ENCODE peak calls at places on chromosomes 11 and 22, in eight cellular contexts. L, V, C, Q, F, O, G and Z are unnamed samples.

GRCh38 chr22:38935023-38935422 is 22.4 kb upstream of the APOBEC3A start:
- DNase-seq in L (no peak), V (peak; percentile 98), C (peak; percentile 89), Q (no peak), F (peak; percentile 96), O (no peak), G (peak; percentile 92), Z (peak; percentile 100)

GRCh38 chr11:127567237-127567932 is 566.8 kb upstream of the KIRREL3 start:
- DNase-seq in L (no peak), V (no peak), C (no peak), Q (no peak), F (no peak), O (no peak), G (no peak), Z (no peak)

GRCh38 chr22:28855355-28856094 is 27.8 kb upstream of the ZNRF3 start:
- DNase-seq in L (peak; percentile 37), V (peak; percentile 66), C (no peak), Q (peak; percentile 78), F (no peak), O (peak; percentile 82), G (peak; percentile 75), Z (peak; percentile 77)

GRCh38 chr22:40529817-40530216 is 106.7 kb downstream of the MRTFA start:
- DNase-seq in L (no peak), V (no peak), C (no peak), Q (peak; percentile 47), F (no peak), O (no peak), G (no peak), Z (no peak)

GRCh38 chr11:1000357-1000982 is 36.0 kb downstream of the MUC6 start:
- DNase-seq in L (no peak), V (no peak), C (no peak), Q (no peak), F (no peak), O (no peak), G (no peak), Z (no peak)

GRCh38 chr11:96234866-96235441 is 108.0 kb downstream of the MAML2 start:
- DNase-seq in L (no peak), V (no peak), C (no peak), Q (no peak), F (no peak), O (no peak), G (no peak), Z (no peak)

GRCh38 chr11:118911113-118911879 is 14.4 kb downstream of the BCL9L start:
- DNase-seq in L (peak; percentile 57), V (peak; percentile 48), C (no peak), Q (peak; percentile 52), F (no peak), O (no peak), G (no peak), Z (peak; percentile 82)

GRCh38 chr11:114132944-114133394 is 73.5 kb downstream of the ZBTB16 start:
- DNase-seq in L (peak; percentile 18), V (peak; percentile 37), C (no peak), Q (no peak), F (no peak), O (peak; percentile 61), G (peak; percentile 42), Z (no peak)

GRCh38 chr11:40186401-40187091 is 1272.9 kb downstream of the LRRC4C start:
- DNase-seq in L (no peak), V (no peak), C (no peak), Q (no peak), F (no peak), O (no peak), G (no peak), Z (no peak)

GRCh38 chr11:85541683-85542082 is 85.5 kb downstream of the DLG2 start:
- DNase-seq in L (no peak), V (no peak), C (no peak), Q (no peak), F (no peak), O (no peak), G (no peak), Z (no peak)

GRCh38 chr11:77512092-77512491 is 38.2 kb upstream of the PAK1 start:
- DNase-seq in L (no peak), V (no peak), C (no peak), Q (no peak), F (no peak), O (no peak), G (no peak), Z (no peak)

GRCh38 chr11:70760416-70761020 is 362.2 kb downstream of the CTTN start:
- DNase-seq in L (no peak), V (no peak), C (no peak), Q (no peak), F (peak; percentile 45), O (no peak), G (no peak), Z (no peak)

GRCh38 chr22:49971232-49972162 is 10.9 kb downstream of the PIM3 start:
- DNase-seq in L (peak; percentile 86), V (peak; percentile 84), C (peak; percentile 88), Q (no peak), F (peak; percentile 97), O (peak; percentile 72), G (peak; percentile 51), Z (peak; percentile 92)

GRCh38 chr11:134382257-134382656 is 29.8 kb downstream of the B3GAT1 start:
- DNase-seq in L (no peak), V (no peak), C (no peak), Q (no peak), F (no peak), O (no peak), G (no peak), Z (no peak)

GRCh38 chr11:134384406-134384805 is 27.6 kb downstream of the B3GAT1 start:
- DNase-seq in L (no peak), V (no peak), C (no peak), Q (no peak), F (no peak), O (no peak), G (no peak), Z (no peak)

GRCh38 chr11:134385171-134385570 is 26.9 kb downstream of the B3GAT1 start:
- DNase-seq in L (no peak), V (no peak), C (no peak), Q (no peak), F (no peak), O (no peak), G (no peak), Z (no peak)

GRCh38 chr11:134382830-134383229 is 29.2 kb downstream of the B3GAT1 start:
- DNase-seq in L (no peak), V (no peak), C (no peak), Q (no peak), F (no peak), O (no peak), G (no peak), Z (no peak)

DNA sequence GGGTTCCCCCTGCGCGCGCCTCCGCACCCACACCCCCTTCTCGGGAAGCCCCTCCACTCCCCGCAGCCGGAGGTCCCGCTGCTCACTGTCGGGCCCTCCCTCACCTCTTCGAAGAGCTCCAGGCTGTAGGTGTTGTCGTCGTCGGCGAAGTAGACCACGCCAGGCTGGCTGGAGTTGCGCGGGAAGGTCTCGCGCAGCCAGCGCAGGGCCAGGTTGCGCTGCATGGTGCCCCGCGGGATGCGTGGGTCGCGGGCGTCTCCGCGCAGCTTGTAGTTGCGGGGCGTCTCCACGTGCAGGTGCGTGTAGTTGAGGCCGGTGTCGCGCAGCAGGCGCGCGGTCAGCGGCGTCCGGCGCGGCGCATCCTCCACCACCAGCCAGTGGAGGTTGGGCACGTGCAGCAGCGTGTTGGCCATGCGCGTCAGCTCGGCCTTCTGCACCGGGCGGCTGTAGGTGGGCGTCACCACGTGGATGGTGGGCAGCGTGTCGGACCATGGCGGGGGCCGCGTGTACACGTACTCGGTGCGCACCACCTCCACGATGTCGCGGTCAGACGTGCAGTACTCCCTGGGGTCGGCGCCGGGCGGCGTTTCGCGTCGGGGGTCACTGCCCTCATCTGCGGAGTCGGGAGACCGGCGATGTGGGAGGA is 28.3 kb downstream of the B3GAT1 start:
- DNase-seq in L (no peak), V (no peak), C (no peak), Q (no peak), F (no peak), O (no peak), G (no peak), Z (no peak)
- H3K36me3 ChIP-seq in L (no peaks in the 10 kb centered on the region), V (no peaks in the 10 kb centered on the region), C (no peaks in the 10 kb centered on the region), Q (no peaks in the 10 kb centered on the region), F (no peaks in the 10 kb centered on the region), O (no peaks in the 10 kb centered on the region), G (no peaks in the 10 kb centered on the region), Z (no peaks in the 10 kb centered on the region)

DNA sequence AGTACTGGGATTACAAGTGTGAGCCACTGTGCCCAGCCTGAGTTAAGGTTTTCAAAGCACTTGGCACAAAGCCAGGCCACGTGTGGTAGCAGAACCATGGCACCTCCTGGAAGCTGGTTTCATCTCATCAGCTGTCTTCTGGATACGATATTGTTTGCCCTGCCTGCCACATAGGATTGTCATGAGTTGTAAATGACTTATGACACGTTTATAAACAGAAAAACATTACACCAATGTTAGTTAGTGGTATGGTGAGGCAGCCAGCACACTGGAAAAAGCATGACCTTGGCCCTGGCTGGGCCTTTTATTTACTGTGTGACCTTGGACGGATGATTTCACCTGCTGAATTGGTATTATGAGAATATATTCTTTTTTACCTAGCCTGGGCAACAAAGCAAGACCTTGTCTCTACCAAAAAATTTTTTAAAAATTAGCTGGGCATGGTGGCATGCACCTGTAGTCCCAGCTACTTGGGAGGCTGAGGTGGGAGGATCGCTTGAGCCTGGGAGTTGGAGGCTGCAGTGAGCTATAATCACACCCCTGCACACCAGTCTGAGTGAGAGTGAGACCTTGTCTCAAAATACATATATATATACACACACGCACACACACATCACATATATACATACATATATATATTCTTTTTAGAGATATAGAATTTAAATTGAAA is 24.0 kb upstream of the MYH9 start:
- DNase-seq in L (no peak), V (peak; percentile 77), C (no peak), Q (no peak), F (no peak), O (no peak), G (no peak), Z (peak; percentile 70)
- H3K27ac ChIP-seq in L (no peak overlapping the region), V (peak overlapping the region; percentile 97), C (no peak overlapping the region), Q (no peak overlapping the region), F (peak overlapping the region; percentile 63), O (no peak overlapping the region), G (peak overlapping the region; percentile 94), Z (no peak overlapping the region)

GRCh38 chr22:42562684-42563083 is 8.9 kb downstream of the SERHL2 start:
- DNase-seq in L (no peak), V (no peak), C (no peak), Q (no peak), F (no peak), O (no peak), G (no peak), Z (no peak)
- H3K4me1 ChIP-seq in L (peaks cover 14% of the 10 kb centered on the region), V (peaks cover 11% of the 10 kb centered on the region), C (no peaks in the 10 kb centered on the region), Q (peaks cover 2% of the 10 kb centered on the region), F (peaks cover 4% of the 10 kb centered on the region), O (no peaks in the 10 kb centered on the region), G (no peaks in the 10 kb centered on the region), Z (no peaks in the 10 kb centered on the region)

DNA sequence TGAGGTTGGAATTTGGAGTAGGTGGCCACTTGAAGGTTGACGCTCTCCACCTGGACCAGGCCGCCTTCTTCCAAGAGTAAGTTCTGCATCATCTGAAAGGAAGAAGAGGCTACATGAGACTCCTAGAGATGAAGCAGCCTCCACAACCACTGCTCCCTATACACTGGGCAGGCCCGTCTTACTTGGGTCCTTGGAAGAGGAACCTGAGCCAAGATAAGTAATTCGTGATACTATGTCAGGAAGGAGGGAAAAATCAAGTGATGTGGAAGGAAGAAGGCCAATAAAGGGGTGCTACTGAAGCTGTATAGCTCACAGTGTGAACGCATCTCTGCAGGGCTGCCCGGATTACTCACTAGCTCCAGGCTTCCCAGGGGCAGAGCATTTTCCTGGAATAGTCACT is 11.1 kb downstream of the UFD1 start:
- DNase-seq in L (no peak), V (no peak), C (no peak), Q (no peak), F (no peak), O (no peak), G (no peak), Z (no peak)
- H3K36me3 ChIP-seq in L (peaks cover 99% of the 10 kb centered on the region), V (no peaks in the 10 kb centered on the region), C (peaks cover 92% of the 10 kb centered on the region), Q (peaks cover 78% of the 10 kb centered on the region), F (peaks cover 97% of the 10 kb centered on the region), O (peaks cover 38% of the 10 kb centered on the region), G (peaks cover 30% of the 10 kb centered on the region), Z (peaks cover 41% of the 10 kb centered on the region)